ENCODE peak calls at places on chromosomes 7 and 10, in five cellular contexts. One of them, this sample, is unnamed.

GRCh38 chr7:145431834-145432233 is 596.0 kb upstream of the TPK1 start:
- DNase-seq in activated T-cell treated with anti-CD3 and anti-CD28 coated beads for 48 hours: no peak
- DNase-seq in bronchial epithelial cell: no peak
- DNase-seq in NCI-H1092 treated with DMSO at 0.1 percent for 48 hours: no peak
- DNase-seq in activated naive CD8-positive, alpha-beta T cell treated with anti-CD3 and anti-CD28 coated beads, Interleukin-2, amount 50 U/mL, for 24 hours: no peak
- DNase-seq in this sample: no peak

GRCh38 chr7:38105874-38106483 is 72.1 kb upstream of the STARD3NL start:
- DNase-seq in bronchial epithelial cell: peak
- DNase-seq in NCI-H1092 treated with DMSO at 0.1 percent for 48 hours: peak
- DNase-seq in activated naive CD8-positive, alpha-beta T cell treated with anti-CD3 and anti-CD28 coated beads, Interleukin-2, amount 50 U/mL, for 24 hours: peak
- DNase-seq in activated T-cell treated with anti-CD3 and anti-CD28 coated beads for 48 hours: no peak
- DNase-seq in this sample: no peak

GRCh38 chr7:6653101-6653995 is 16.2 kb downstream of the ZNF316 start:
- DNase-seq in activated T-cell treated with anti-CD3 and anti-CD28 coated beads for 48 hours: no peak
- DNase-seq in NCI-H1092 treated with DMSO at 0.1 percent for 48 hours: no peak
- DNase-seq in bronchial epithelial cell: no peak
- DNase-seq in activated naive CD8-positive, alpha-beta T cell treated with anti-CD3 and anti-CD28 coated beads, Interleukin-2, amount 50 U/mL, for 24 hours: no peak
- DNase-seq in this sample: no peak

GRCh38 chr7:1296727-1297475 is 64.2 kb downstream of the UNCX start:
- DNase-seq in bronchial epithelial cell: no peak
- DNase-seq in activated naive CD8-positive, alpha-beta T cell treated with anti-CD3 and anti-CD28 coated beads, Interleukin-2, amount 50 U/mL, for 24 hours: no peak
- DNase-seq in activated T-cell treated with anti-CD3 and anti-CD28 coated beads for 48 hours: no peak
- DNase-seq in NCI-H1092 treated with DMSO at 0.1 percent for 48 hours: no peak
- DNase-seq in this sample: no peak

GRCh38 chr7:155533827-155534690 is 12.3 kb downstream of the CNPY1 start:
- DNase-seq in activated T-cell treated with anti-CD3 and anti-CD28 coated beads for 48 hours: peak
- DNase-seq in NCI-H1092 treated with DMSO at 0.1 percent for 48 hours: peak
- DNase-seq in activated naive CD8-positive, alpha-beta T cell treated with anti-CD3 and anti-CD28 coated beads, Interleukin-2, amount 50 U/mL, for 24 hours: peak
- DNase-seq in bronchial epithelial cell: no peak
- DNase-seq in this sample: peak

GRCh38 chr7:8379264-8379663 is 54.1 kb upstream of the NXPH1 start:
- DNase-seq in activated T-cell treated with anti-CD3 and anti-CD28 coated beads for 48 hours: no peak
- DNase-seq in NCI-H1092 treated with DMSO at 0.1 percent for 48 hours: peak
- DNase-seq in activated naive CD8-positive, alpha-beta T cell treated with anti-CD3 and anti-CD28 coated beads, Interleukin-2, amount 50 U/mL, for 24 hours: no peak
- DNase-seq in bronchial epithelial cell: no peak
- DNase-seq in this sample: no peak

GRCh38 chr10:69057261-69057950 is 30.5 kb upstream of the SRGN start:
- DNase-seq in bronchial epithelial cell: no peak
- DNase-seq in activated naive CD8-positive, alpha-beta T cell treated with anti-CD3 and anti-CD28 coated beads, Interleukin-2, amount 50 U/mL, for 24 hours: no peak
- DNase-seq in activated T-cell treated with anti-CD3 and anti-CD28 coated beads for 48 hours: no peak
- DNase-seq in NCI-H1092 treated with DMSO at 0.1 percent for 48 hours: no peak
- DNase-seq in this sample: no peak

GRCh38 chr10:111158601-111159000 is 81.8 kb downstream of the ADRA2A start:
- DNase-seq in activated T-cell treated with anti-CD3 and anti-CD28 coated beads for 48 hours: no peak
- DNase-seq in bronchial epithelial cell: no peak
- DNase-seq in activated naive CD8-positive, alpha-beta T cell treated with anti-CD3 and anti-CD28 coated beads, Interleukin-2, amount 50 U/mL, for 24 hours: no peak
- DNase-seq in NCI-H1092 treated with DMSO at 0.1 percent for 48 hours: no peak
- DNase-seq in this sample: no peak

GRCh38 chr7:107687656-107688055 is 27.0 kb downstream of the SLC26A4 start:
- DNase-seq in NCI-H1092 treated with DMSO at 0.1 percent for 48 hours: no peak
- DNase-seq in bronchial epithelial cell: peak
- DNase-seq in activated naive CD8-positive, alpha-beta T cell treated with anti-CD3 and anti-CD28 coated beads, Interleukin-2, amount 50 U/mL, for 24 hours: no peak
- DNase-seq in activated T-cell treated with anti-CD3 and anti-CD28 coated beads for 48 hours: no peak
- DNase-seq in this sample: no peak

GRCh38 chr7:158402471-158402870 is 185.2 kb downstream of the PTPRN2 start:
- DNase-seq in NCI-H1092 treated with DMSO at 0.1 percent for 48 hours: no peak
- DNase-seq in activated T-cell treated with anti-CD3 and anti-CD28 coated beads for 48 hours: no peak
- DNase-seq in activated naive CD8-positive, alpha-beta T cell treated with anti-CD3 and anti-CD28 coated beads, Interleukin-2, amount 50 U/mL, for 24 hours: no peak
- DNase-seq in bronchial epithelial cell: no peak
- DNase-seq in this sample: no peak

GRCh38 chr7:41629711-41630111 is 73.2 kb downstream of the INHBA start:
- DNase-seq in NCI-H1092 treated with DMSO at 0.1 percent for 48 hours: no peak
- DNase-seq in activated T-cell treated with anti-CD3 and anti-CD28 coated beads for 48 hours: no peak
- DNase-seq in bronchial epithelial cell: no peak
- DNase-seq in activated naive CD8-positive, alpha-beta T cell treated with anti-CD3 and anti-CD28 coated beads, Interleukin-2, amount 50 U/mL, for 24 hours: no peak
- DNase-seq in this sample: no peak

GRCh38 chr10:70456164-70456563 is 14.7 kb upstream of the NODAL start:
- DNase-seq in activated naive CD8-positive, alpha-beta T cell treated with anti-CD3 and anti-CD28 coated beads, Interleukin-2, amount 50 U/mL, for 24 hours: no peak
- DNase-seq in bronchial epithelial cell: no peak
- DNase-seq in activated T-cell treated with anti-CD3 and anti-CD28 coated beads for 48 hours: no peak
- DNase-seq in NCI-H1092 treated with DMSO at 0.1 percent for 48 hours: no peak
- DNase-seq in this sample: no peak

GRCh38 chr7:887488-887820 is 11.1 kb downstream of the GET4 start:
- DNase-seq in bronchial epithelial cell: no peak
- DNase-seq in NCI-H1092 treated with DMSO at 0.1 percent for 48 hours: no peak
- DNase-seq in activated T-cell treated with anti-CD3 and anti-CD28 coated beads for 48 hours: no peak
- DNase-seq in activated naive CD8-positive, alpha-beta T cell treated with anti-CD3 and anti-CD28 coated beads, Interleukin-2, amount 50 U/mL, for 24 hours: no peak
- DNase-seq in this sample: no peak

GRCh38 chr7:40622830-40623507 is 488.2 kb downstream of the SUGCT start:
- DNase-seq in activated naive CD8-positive, alpha-beta T cell treated with anti-CD3 and anti-CD28 coated beads, Interleukin-2, amount 50 U/mL, for 24 hours: no peak
- DNase-seq in bronchial epithelial cell: no peak
- DNase-seq in activated T-cell treated with anti-CD3 and anti-CD28 coated beads for 48 hours: no peak
- DNase-seq in NCI-H1092 treated with DMSO at 0.1 percent for 48 hours: no peak
- DNase-seq in this sample: no peak

GRCh38 chr10:115141254-115141653 is 48.1 kb downstream of the ATRNL1 start:
- DNase-seq in activated T-cell treated with anti-CD3 and anti-CD28 coated beads for 48 hours: no peak
- DNase-seq in NCI-H1092 treated with DMSO at 0.1 percent for 48 hours: no peak
- DNase-seq in bronchial epithelial cell: peak
- DNase-seq in activated naive CD8-positive, alpha-beta T cell treated with anti-CD3 and anti-CD28 coated beads, Interleukin-2, amount 50 U/mL, for 24 hours: no peak
- DNase-seq in this sample: no peak

GRCh38 chr7:40499718-40500117 is 364.9 kb downstream of the SUGCT start:
- DNase-seq in activated naive CD8-positive, alpha-beta T cell treated with anti-CD3 and anti-CD28 coated beads, Interleukin-2, amount 50 U/mL, for 24 hours: no peak
- DNase-seq in activated T-cell treated with anti-CD3 and anti-CD28 coated beads for 48 hours: no peak
- DNase-seq in NCI-H1092 treated with DMSO at 0.1 percent for 48 hours: no peak
- DNase-seq in bronchial epithelial cell: no peak
- DNase-seq in this sample: no peak

GRCh38 chr7:44348300-44348699 is 22.9 kb upstream of the CAMK2B start:
- DNase-seq in activated naive CD8-positive, alpha-beta T cell treated with anti-CD3 and anti-CD28 coated beads, Interleukin-2, amount 50 U/mL, for 24 hours: no peak
- DNase-seq in activated T-cell treated with anti-CD3 and anti-CD28 coated beads for 48 hours: no peak
- DNase-seq in NCI-H1092 treated with DMSO at 0.1 percent for 48 hours: peak
- DNase-seq in bronchial epithelial cell: peak
- DNase-seq in this sample: no peak

GRCh38 chr10:6936931-6937330 is 356.9 kb upstream of the PRKCQ start:
- DNase-seq in NCI-H1092 treated with DMSO at 0.1 percent for 48 hours: no peak
- DNase-seq in bronchial epithelial cell: no peak
- DNase-seq in activated naive CD8-positive, alpha-beta T cell treated with anti-CD3 and anti-CD28 coated beads, Interleukin-2, amount 50 U/mL, for 24 hours: no peak
- DNase-seq in activated T-cell treated with anti-CD3 and anti-CD28 coated beads for 48 hours: no peak
- DNase-seq in this sample: no peak

GRCh38 chr7:74033372-74034311 is 5.7 kb downstream of the ELN start:
- DNase-seq in bronchial epithelial cell: no peak
- DNase-seq in NCI-H1092 treated with DMSO at 0.1 percent for 48 hours: no peak
- DNase-seq in activated naive CD8-positive, alpha-beta T cell treated with anti-CD3 and anti-CD28 coated beads, Interleukin-2, amount 50 U/mL, for 24 hours: no peak
- DNase-seq in activated T-cell treated with anti-CD3 and anti-CD28 coated beads for 48 hours: no peak
- DNase-seq in this sample: no peak

GRCh38 chr7:116354171-116354545 is 143.8 kb downstream of the TES start:
- DNase-seq in bronchial epithelial cell: peak
- DNase-seq in NCI-H1092 treated with DMSO at 0.1 percent for 48 hours: no peak
- DNase-seq in activated naive CD8-positive, alpha-beta T cell treated with anti-CD3 and anti-CD28 coated beads, Interleukin-2, amount 50 U/mL, for 24 hours: no peak
- DNase-seq in activated T-cell treated with anti-CD3 and anti-CD28 coated beads for 48 hours: no peak
- DNase-seq in this sample: no peak

GRCh38 chr10:24468281-24468751 is 255.4 kb downstream of the ARHGAP21 start:
- DNase-seq in activated naive CD8-positive, alpha-beta T cell treated with anti-CD3 and anti-CD28 coated beads, Interleukin-2, amount 50 U/mL, for 24 hours: no peak
- DNase-seq in activated T-cell treated with anti-CD3 and anti-CD28 coated beads for 48 hours: no peak
- DNase-seq in bronchial epithelial cell: peak
- DNase-seq in NCI-H1092 treated with DMSO at 0.1 percent for 48 hours: no peak
- DNase-seq in this sample: no peak